ENCODE peak calls at places on chromosomes 13 and 19, in five cellular contexts. Q is Caco-2; P is heart right ventricle; Z is tibial nerve; H is CD4-positive, alpha-beta T cell. J is an unnamed sample. For H3K9me3, the result is how much of the 10 kb centered on the place peaks cover.

GRCh38 chr19:40466219-40467006 is at the start of gene SPTBN4:
- DNase-seq in Z (peak), H (no peak), P (peak), Q (no peak), J (no peak)

GRCh38 chr19:39907213-39907612 is 27.2 kb downstream of the FCGBP start:
- DNase-seq in H (no peak), Q (no peak), Z (no peak), P (no peak), J (no peak)

GRCh38 chr19:51417807-51418152 is 338 bp upstream of the SIGLEC10 start:
- DNase-seq in P (no peak), Q (no peak), Z (no peak), H (no peak), J (no peak)

GRCh38 chr13:74444161-74444571 is 310.0 kb upstream of the KLF12 start:
- DNase-seq in Q (no peak), H (no peak), Z (no peak), P (no peak), J (no peak)

GRCh38 chr13:99605417-99606321 is 104.4 kb downstream of the TM9SF2 start:
- DNase-seq in Z (peak), Q (peak), H (peak), P (peak), J (peak)

GRCh38 chr19:23762548-23762883 is 3.8 kb upstream of the ZNF681 start:
- DNase-seq in Q (no peak), Z (peak), H (no peak), P (no peak), J (no peak)

GRCh38 chr13:113901231-113901630 is 37.4 kb upstream of the GAS6 start:
- DNase-seq in Z (no peak), H (no peak), Q (no peak), P (no peak), J (no peak)

GRCh38 chr19:35266904-35267817 is 1.6 kb upstream of the USF2 start:
- DNase-seq in P (peak), Z (peak), H (peak), Q (peak), J (peak)

GRCh38 chr13:30832845-30833332 is 73.2 kb upstream of the MEDAG start:
- DNase-seq in Z (no peak), H (peak), Q (peak), P (peak), J (no peak)

GRCh38 chr13:34357435-34358232 is 539.7 kb downstream of the RFC3 start:
- DNase-seq in P (no peak), Z (no peak), H (no peak), Q (no peak), J (no peak)

GRCh38 chr13:48072304-48072703 is 22.6 kb downstream of the MED4 start:
- DNase-seq in H (no peak), Z (no peak), Q (no peak), P (no peak), J (no peak)
- H3K9me3 ChIP-seq in H (under half), Z (under half), Q (under half), P (under half), J (under half)

DNA sequence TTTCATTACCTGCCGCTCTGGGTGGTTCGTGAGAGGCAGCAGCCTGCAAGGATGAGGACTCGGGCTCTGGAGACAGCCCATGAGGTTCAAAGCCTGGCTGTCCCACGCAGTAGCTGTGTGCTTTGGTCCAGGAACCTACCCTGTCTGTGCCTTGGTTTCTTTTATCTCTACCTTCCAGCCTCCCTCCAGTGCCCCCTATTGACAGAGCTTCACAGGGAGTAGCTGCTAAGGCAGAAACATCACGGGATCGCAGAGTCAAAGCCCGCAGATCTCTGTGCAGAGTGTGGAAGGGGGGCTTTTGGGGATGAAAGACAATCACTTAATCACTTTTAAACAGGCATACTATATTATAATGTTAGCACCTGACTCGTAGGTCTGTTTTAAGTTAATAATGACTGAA is 16.2 kb downstream of the ZNF71 start:
- DNase-seq in Z (no peak), P (no peak), H (no peak), Q (no peak), J (no peak)
- H3K9me3 ChIP-seq in Z (under half), P (half or more), H (half or more), Q (under half), J (under half)

DNA sequence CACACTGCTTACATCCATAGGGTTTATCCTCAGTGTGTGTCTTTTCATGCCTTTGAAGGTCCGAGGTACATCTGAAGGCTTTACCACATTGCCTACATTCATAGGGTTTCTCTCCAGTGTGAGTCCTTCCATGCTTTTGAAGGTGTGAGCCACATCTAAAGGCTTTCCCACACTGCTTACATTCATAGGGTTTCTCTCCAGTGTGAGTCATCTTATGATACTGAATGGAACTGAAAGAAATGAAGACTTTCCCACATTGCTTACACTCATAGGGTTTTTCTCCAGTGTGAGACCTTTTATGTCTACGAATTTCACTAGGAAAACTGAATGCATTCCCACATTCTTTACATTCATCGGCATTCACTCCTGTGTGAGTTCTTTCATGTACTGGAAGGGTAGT is 7.1 kb downstream of the ZNF20 start:
- DNase-seq in P (no peak), Z (no peak), Q (no peak), H (no peak), J (no peak)
- H3K9me3 ChIP-seq in P (under half), Z (under half), Q (under half), H (under half), J (under half)

DNA sequence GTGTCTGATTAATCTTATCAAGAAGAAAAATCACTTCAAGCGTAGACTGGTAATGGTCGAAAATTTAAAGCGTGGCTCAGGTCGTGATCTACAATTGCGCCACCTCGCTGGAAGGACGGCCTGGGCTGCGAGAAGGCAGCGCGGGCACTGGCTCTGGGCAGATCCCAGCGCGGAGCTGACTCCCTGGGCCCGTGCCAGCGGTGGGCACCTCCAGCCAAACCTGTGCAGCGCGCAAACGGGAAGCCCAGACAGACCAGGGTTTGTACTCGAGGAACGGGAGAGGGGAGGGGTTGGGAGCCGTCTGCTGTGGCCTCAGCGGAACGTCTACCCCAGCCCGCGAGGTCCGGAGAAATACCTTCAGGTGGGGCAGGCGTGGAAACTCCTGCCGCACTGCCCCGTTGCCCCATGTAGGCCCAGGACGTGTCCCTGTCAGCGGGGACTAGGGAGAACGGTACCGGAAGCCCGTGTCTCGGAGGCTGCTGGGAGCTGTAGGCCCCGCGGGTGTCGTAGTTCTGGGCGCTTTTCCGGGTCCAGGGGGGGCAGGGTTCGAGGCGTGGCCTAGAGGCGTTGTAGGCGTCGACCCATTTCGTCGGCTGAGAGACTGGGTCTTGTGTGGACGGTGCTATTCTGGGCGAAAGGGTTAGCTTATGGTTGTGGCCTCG is 21.1 kb downstream of the ZNF274 start:
- DNase-seq in Q (no peak), H (no peak), P (no peak), Z (no peak), J (no peak)
- H3K9me3 ChIP-seq in Q (half or more), H (half or more), P (half or more), Z (under half), J (half or more)

GRCh38 chr19:12526542-12526941 is 24.7 kb downstream of the ZNF564 start:
- DNase-seq in H (no peak), Q (no peak), P (no peak), Z (no peak), J (no peak)

GRCh38 chr19:12521996-12522395 is 29.3 kb downstream of the ZNF564 start:
- DNase-seq in H (no peak), P (no peak), Q (no peak), Z (no peak), J (no peak)

DNA sequence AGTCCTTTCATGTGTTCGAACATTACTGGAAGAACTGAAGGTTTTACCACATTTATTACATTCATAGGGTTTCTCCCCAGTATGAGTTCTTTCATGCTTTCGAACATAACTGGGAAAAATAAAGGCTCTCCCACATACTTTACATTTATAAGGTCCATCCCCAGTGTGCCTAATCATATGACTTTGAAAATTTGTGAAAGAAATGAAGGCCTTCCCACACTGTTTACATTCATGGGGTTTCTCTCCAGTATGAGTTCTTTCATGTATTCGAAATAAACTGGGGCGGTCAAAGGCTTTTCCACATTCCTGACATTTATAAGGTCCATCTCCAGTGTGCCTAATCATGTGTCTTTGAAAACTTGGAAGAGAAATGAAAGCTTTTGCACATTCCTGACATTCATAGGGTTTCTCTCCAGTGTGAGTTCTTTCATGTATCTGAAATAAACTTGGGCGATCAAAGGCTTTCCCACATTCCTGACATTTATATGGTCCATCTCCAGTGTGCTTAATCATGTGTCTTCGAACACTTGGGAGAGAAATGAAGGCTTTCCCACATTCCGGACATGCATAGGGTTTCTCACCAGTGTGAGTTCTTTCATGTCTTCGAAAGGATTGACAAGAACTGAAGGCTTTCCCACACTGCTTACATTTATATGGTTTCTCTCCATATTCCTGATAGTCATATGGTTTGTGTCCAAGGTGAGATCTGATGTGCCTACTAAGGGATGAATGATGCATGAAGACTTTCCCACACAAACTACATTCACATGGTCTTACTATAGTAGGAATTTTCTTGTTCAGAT is 24.0 kb downstream of the ZNF564 start:
- DNase-seq in Z (no peak), P (no peak), H (no peak), Q (no peak), J (no peak)
- H3K9me3 ChIP-seq in Z (under half), P (half or more), H (half or more), Q (half or more), J (half or more)

J was measured in T-helper 17 cell.